ENCODE peak calls at places on chromosomes 12 and 14, in four cellular contexts. T is lower lobe of right lung; W is CD8-positive, alpha-beta T cell; A is GM12864. L is an unnamed sample.

GRCh38 chr14:104243200-104243599 is 104.8 kb downstream of the KIF26A start:
- DNase-seq in T (no peak), W (no peak), A (no peak), L (no peak)

GRCh38 chr14:75306917-75307699 is 28.5 kb downstream of the FOS start:
- DNase-seq in T (no peak), W (no peak), A (peak), L (no peak)

GRCh38 chr12:1927751-1928351 is 9.4 kb upstream of the CACNA2D4 start:
- DNase-seq in T (peak), W (no peak), A (no peak), L (peak)

GRCh38 chr12:130714591-130715149 is 1.4 kb downstream of the RIMBP2 start:
- DNase-seq in T (no peak), W (no peak), A (no peak), L (no peak)

GRCh38 chr14:77077040-77077439 is 21.0 kb upstream of the CIPC start:
- DNase-seq in T (no peak), W (no peak), A (no peak), L (no peak)

GRCh38 chr12:13843841-13844240 is 137.6 kb downstream of the GRIN2B start:
- DNase-seq in T (no peak), W (no peak), A (no peak), L (no peak)

GRCh38 chr12:77741974-77742517 is 88.6 kb upstream of the NAV3 start:
- DNase-seq in T (no peak), W (no peak), A (no peak), L (no peak)

GRCh38 chr12:124109760-124110159 is 136.7 kb downstream of the ZNF664 start:
- DNase-seq in T (no peak), W (no peak), A (peak), L (no peak)

GRCh38 chr12:49369723-49370145 is 2.5 kb downstream of the SPATS2 start:
- DNase-seq in T (no peak), W (peak), A (peak), L (no peak)

GRCh38 chr12:113273053-113273725 is 51.9 kb downstream of the TPCN1 start:
- DNase-seq in T (no peak), W (no peak), A (no peak), L (no peak)

GRCh38 chr12:102365365-102365764 is 115.0 kb downstream of the IGF1 start:
- DNase-seq in T (no peak), W (no peak), A (no peak), L (no peak)

GRCh38 chr12:102369876-102370275 is 110.5 kb downstream of the IGF1 start:
- DNase-seq in T (no peak), W (no peak), A (no peak), L (no peak)

GRCh38 chr12:102364709-102365108 is 115.7 kb downstream of the IGF1 start:
- DNase-seq in T (no peak), W (no peak), A (no peak), L (no peak)
- H3K4me3 ChIP-seq in T (no peak), W (no peak), A (no peak), L (no peak)

GRCh38 chr12:55708695-55709233 is 1.1 kb upstream of the ITGA7 start:
- DNase-seq in T (no peak), W (no peak), A (no peak), L (peak)
- H3K4me3 ChIP-seq in T (no peak), W (peak), A (no peak), L (peak)

DNA sequence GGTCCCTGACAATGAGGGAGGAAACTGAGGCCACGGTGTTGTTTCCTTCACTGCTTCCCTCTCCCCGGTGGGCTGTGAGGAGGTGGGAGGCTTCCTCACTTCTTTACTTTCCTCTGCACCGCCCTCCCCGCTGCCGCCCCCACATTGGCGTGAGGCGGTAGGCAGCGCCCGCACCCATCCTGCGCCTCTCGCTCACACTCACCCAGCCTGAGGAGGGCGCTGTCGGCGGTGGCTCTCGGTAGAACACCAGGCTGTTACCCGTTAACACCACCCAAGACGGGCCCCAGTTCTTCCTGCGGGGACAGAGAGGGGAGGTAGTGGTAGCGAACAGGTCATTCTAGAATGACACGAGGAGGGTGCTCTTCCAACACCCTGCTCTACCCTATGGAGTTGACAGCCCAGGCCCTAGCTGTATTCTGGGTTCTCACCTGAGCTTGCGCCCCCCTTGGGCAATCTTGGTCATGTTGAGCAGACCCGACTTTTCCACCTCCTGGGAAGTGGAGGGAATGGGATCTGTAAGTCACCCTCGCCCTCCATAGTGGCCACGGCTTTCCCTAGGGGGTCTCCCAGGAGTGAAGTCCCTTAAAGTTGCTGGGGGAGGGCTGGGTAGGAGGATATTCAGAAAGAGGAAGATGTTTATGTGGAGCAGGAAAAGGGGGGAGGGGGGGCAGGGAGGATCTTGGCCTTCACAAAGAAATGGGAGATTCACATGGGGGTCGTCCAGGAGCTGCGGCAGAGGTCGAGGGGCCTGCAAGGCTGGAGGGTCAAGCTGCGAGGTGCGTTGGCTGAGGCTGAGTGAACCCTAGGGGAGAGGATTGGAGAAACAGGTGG is 3.3 kb downstream of the ARHGAP9 start:
- DNase-seq in T (peak), W (peak), A (no peak), L (no peak)
- H3K4me3 ChIP-seq in T (peak), W (peak), A (peak), L (peak)

GRCh38 chr12:120737557-120738251 is 12.1 kb downstream of the ACADS start:
- DNase-seq in T (no peak), W (no peak), A (no peak), L (no peak)
- H3K4me3 ChIP-seq in T (no peak), W (no peak), A (no peak), L (no peak)